ENCODE peak calls at places on chromosomes 1 and 21, in six cellular contexts. V is NT2/D1; Y is adipocyte; H is BE2C; F is CD4-positive, alpha-beta memory T cell; J is DND-41. R is an unnamed sample. For H3K9me3 and H3K4me1, the result is how much of the 10 kb centered on the place peaks cover.

GRCh38 chr1:23370744-23371710 is 1.4 kb upstream of the ZNF436 start:
- DNase-seq in V (peak), Y (peak), H (peak), F (no peak), J (no peak), R (no peak)

GRCh38 chr1:175191654-175192053 is 922 bp downstream of the KIAA0040 start:
- DNase-seq in V (no peak), Y (peak), H (no peak), F (peak), J (peak), R (peak)

GRCh38 chr1:117967472-117967871 is 37.9 kb downstream of the WDR3 start:
- DNase-seq in V (no peak), Y (peak), H (no peak), F (no peak), J (no peak), R (no peak)

GRCh38 chr1:41102653-41103052 is 81.1 kb upstream of the SLFNL1 start:
- DNase-seq in V (no peak), Y (no peak), H (no peak), F (no peak), J (no peak), R (no peak)

GRCh38 chr1:16396591-16396990 is 29.5 kb downstream of the SZRD1 start:
- DNase-seq in V (no peak), Y (peak), H (no peak), F (no peak), J (no peak), R (no peak)

GRCh38 chr1:201316556-201316955 is 33.2 kb downstream of the PKP1 start:
- DNase-seq in V (no peak), Y (no peak), H (no peak), F (no peak), J (no peak), R (no peak)

GRCh38 chr1:235030919-235031596 is 97.6 kb downstream of the TOMM20 start:
- DNase-seq in V (no peak), Y (no peak), H (no peak), F (no peak), J (no peak), R (no peak)

GRCh38 chr1:228149341-228150020 is at the start of gene GJC2:
- DNase-seq in V (no peak), Y (no peak), H (peak), F (no peak), J (no peak), R (no peak)

GRCh38 chr1:41779350-41779749 is 139.4 kb downstream of the HIVEP3 start:
- DNase-seq in V (no peak), Y (no peak), H (no peak), F (no peak), J (no peak), R (no peak)

GRCh38 chr1:182340233-182341058 is 51.1 kb downstream of the GLUL start:
- DNase-seq in V (no peak), Y (peak), H (no peak), F (no peak), J (peak), R (no peak)

GRCh38 chr1:76377247-76377646 is 302.7 kb downstream of the ST6GALNAC3 start:
- DNase-seq in V (no peak), Y (no peak), H (no peak), F (no peak), J (no peak), R (no peak)

GRCh38 chr21:45032977-45033705 is 41.2 kb upstream of the ADARB1 start:
- DNase-seq in V (no peak), Y (no peak), H (no peak), F (no peak), J (no peak), R (peak)

GRCh38 chr1:161159087-161159914 is at the start of gene USP21:
- DNase-seq in V (peak), Y (peak), H (peak), F (peak), J (peak), R (peak)

GRCh38 chr1:223010552-223011229 is 132.4 kb downstream of the TLR5 start:
- DNase-seq in V (no peak), Y (peak), H (no peak), F (no peak), J (no peak), R (no peak)

GRCh38 chr1:201059871-201060555 is 36.5 kb upstream of the KIF21B start:
- DNase-seq in V (no peak), Y (peak), H (no peak), F (no peak), J (no peak), R (no peak)

GRCh38 chr21:33959680-33960079 is 44.1 kb upstream of the ATP5PO start:
- DNase-seq in V (no peak), Y (no peak), H (no peak), F (no peak), J (no peak), R (no peak)

GRCh38 chr21:24118738-24119470 is 1488.4 kb downstream of the MRPL39 start:
- DNase-seq in V (no peak), Y (peak), H (no peak), F (no peak), J (no peak), R (no peak)

GRCh38 chr1:44019398-44020044 is 11.7 kb downstream of the SLC6A9 start:
- DNase-seq in V (no peak), Y (no peak), H (no peak), F (no peak), J (no peak), R (no peak)

GRCh38 chr21:37658994-37659458 is 257.2 kb downstream of the KCNJ6 start:
- DNase-seq in V (no peak), Y (peak), H (no peak), F (no peak), J (no peak), R (no peak)

GRCh38 chr1:77039739-77040138 is 172.5 kb downstream of the ST6GALNAC5 start:
- DNase-seq in V (no peak), Y (peak), H (no peak), F (no peak), J (no peak), R (no peak)

GRCh38 chr1:219466766-219467165 is 146.1 kb downstream of the ZC3H11B start:
- DNase-seq in V (no peak), Y (no peak), H (no peak), F (no peak), J (no peak), R (no peak)

GRCh38 chr1:43766086-43766784 is 58.9 kb downstream of the ST3GAL3 start:
- DNase-seq in V (peak), Y (no peak), H (no peak), F (no peak), J (no peak), R (no peak)

GRCh38 chr1:155127672-155128468 is at the start of gene EFNA1:
- DNase-seq in V (no peak), Y (peak), H (peak), F (no peak), J (peak), R (peak)

GRCh38 chr1:223748773-223749733 is 36.7 kb downstream of the CAPN2 start:
- DNase-seq in V (no peak), Y (peak), H (peak), F (peak), J (peak), R (peak)

GRCh38 chr1:189619682-189620332 is 857.9 kb downstream of the BRINP3 start:
- DNase-seq in V (no peak), Y (peak), H (peak), F (no peak), J (no peak), R (no peak)

GRCh38 chr21:16569679-16570078 is 839.9 kb downstream of the USP25 start:
- DNase-seq in V (no peak), Y (no peak), H (no peak), F (no peak), J (no peak), R (no peak)

GRCh38 chr1:232899839-232900238 is 50.6 kb upstream of the NTPCR start:
- DNase-seq in V (no peak), Y (no peak), H (no peak), F (no peak), J (no peak), R (no peak)

GRCh38 chr1:40755052-40755451 is 28.5 kb upstream of the KCNQ4 start:
- DNase-seq in V (no peak), Y (peak), H (no peak), F (no peak), J (no peak), R (no peak)

GRCh38 chr21:45539046-45539795 is 3.0 kb downstream of the SLC19A1 start:
- DNase-seq in V (no peak), Y (no peak), H (peak), F (no peak), J (no peak), R (no peak)

DNA sequence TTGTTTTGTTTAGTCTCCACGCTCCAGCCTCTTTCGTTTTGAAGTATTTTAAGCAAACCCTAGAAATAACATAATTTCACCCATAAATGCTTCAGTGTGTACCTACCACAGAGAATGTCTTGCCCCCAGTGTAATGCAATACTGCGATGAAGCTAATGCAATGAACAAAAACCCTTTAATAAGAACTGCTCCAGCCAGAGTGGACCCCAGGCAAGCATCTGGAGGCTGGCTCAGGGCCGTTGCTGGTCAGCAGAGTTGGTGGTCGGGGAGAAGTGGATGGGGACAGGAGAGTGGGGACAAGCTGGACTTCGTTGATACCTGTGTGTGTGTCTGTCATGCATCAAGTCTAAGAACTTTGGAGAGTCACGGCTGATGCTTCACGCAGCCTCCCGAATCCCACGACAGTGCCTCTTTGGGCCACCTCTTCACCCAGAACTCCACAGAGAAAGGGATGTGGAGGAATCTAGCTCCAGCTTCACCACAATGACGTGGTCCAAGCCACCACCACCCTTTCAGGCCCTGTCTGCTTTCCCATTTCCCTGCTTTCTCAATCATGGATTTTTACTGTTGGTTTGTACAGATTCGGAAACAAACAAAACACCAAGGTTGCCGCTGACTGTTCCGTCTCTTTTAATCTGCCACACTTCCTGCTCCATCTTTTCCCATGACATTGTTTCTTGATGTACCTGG is 108.6 kb upstream of the ERRFI1 start:
- DNase-seq in V (no peak), Y (no peak), H (no peak), F (no peak), J (no peak), R (no peak)
- H3K4me3 ChIP-seq in V (no peak), Y (peak), H (no peak), F (no peak), J (no peak), R (no peak)

DNA sequence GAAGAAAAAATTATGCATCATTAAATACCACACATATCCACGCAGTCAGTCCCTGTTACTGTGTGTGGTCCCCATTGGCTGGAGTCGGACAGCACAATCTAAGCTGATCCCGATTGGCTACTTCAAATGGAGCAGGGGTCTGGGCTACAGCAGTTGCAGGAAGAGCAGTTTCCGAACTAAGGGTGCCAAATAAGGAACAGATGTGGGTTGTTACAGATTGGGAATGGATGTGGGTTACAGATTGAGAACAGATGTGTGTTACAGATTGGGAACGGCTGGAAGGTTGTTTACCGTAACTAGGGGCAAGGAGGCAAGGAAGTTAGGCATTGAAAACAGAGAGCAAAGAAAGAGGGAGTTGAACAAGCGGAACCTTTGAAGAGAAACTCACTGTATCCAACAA is 19.9 kb downstream of the OR2L13 start:
- DNase-seq in V (no peak), Y (no peak), H (no peak), F (no peak), J (no peak), R (no peak)
- H3K9me3 ChIP-seq in V (under half), Y (under half), H (under half), F (under half), J (under half), R (under half)

DNA sequence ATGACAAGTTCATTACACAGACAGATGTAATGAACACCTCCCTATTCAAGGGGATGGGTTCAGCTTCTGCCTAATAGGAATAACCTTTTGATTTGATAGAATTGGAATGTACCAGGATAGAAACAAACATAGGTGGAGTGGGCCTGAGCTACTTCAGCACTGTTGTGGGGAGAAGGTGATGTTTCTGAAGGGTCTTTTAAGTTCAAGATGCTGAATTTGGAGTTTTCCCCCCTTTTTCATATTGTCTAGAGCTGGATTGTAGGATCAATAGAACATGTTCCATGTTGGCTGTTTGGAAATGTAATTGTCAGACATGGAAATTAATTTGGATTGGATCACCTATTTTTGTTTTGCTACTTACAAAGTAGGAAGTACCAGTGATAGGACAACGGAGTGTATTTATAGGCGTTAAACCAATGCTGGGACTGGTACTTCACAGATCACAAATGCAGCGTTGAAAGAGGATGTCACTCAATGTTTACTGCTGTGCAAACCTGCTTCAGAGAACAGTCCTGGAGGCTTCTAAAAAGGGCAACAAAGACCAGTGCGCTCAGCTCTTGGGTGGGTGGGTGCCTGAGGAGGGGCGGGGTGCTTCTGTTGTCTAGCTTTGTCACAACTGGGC is 2.0 kb downstream of the C1orf21 start:
- DNase-seq in V (no peak), Y (no peak), H (peak), F (no peak), J (no peak), R (no peak)
- H3K4me1 ChIP-seq in V (under half), Y (under half), H (under half), F (under half), J (under half), R (under half)

DNA sequence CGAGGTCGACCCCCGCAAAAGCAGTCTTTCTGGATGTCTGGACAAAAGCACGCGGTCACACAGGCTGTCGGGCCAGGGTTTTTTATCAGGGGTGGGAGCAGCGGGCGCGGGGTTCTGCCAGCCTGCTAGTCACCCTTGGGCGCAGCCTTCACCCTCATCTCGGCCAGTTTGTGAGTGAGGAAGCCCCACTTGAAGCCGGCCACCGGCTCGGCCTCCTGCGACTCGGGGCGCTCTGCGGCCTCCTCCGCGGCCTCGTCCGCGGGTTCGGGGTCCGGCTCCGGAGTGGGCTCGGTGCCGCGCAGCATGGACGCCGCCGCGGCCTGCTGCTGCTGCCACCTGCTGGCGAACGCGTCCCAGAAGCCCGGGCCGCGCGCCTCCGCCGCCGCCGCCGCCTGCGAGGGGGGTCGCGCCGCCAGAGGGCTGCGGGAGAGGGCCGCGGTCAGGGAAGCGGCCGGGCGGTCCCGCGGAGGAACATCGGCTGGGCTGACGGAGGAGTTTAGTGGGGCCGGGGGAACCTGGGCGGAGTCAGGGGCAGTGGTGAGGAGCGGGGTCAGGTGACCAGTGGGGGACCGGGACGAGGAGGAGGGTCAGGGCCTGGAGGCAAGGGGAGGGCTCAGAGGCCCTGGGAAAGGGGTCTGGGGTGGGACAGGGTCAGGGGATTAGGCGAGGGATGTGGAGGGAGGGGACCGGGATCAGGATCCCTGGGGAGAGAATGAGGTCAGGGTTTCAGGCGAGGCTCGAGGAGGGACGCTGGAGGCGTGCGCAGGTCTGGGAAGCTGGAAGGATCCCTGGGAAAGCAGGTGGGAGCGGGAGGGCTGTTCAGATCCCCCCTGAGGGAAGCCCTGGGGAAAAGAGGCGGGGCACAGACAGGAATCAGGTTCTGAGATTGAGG is 4.5 kb downstream of the C1orf232 start:
- DNase-seq in V (no peak), Y (peak), H (peak), F (peak), J (peak), R (peak)
- H3K4me3 ChIP-seq in V (peak), Y (peak), H (no peak), F (no peak), J (peak), R (peak)

GRCh38 chr1:78147031-78147430 is 101.3 kb downstream of the GIPC2 start:
- DNase-seq in V (no peak), Y (no peak), H (no peak), F (no peak), J (no peak), R (no peak)
- H3K9me3 ChIP-seq in V (under half), Y (under half), H (under half), F (under half), J (under half), R (under half)

DNA sequence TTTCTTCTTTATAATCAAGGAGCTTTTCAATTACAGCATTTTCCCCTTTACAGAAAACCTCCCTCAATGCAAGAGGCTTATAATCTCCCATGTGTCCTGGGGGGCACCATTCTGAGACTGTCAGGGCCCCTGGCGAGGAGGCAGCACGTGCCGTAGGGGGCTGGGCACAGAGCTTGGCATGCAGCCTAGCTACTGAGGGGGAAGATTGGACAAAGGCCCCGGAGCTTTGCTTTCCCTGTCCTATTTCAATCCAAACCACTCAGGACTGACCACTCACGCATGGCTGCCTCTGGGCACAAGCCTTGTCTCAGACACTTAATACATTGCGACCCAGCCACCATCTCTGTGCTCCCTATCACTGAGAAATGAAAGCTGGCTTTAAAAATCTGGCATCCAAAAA is 2.8 kb upstream of the RAP1GAP start:
- DNase-seq in V (no peak), Y (no peak), H (no peak), F (no peak), J (no peak), R (no peak)
- H3K4me1 ChIP-seq in V (under half), Y (under half), H (under half), F (under half), J (under half), R (under half)

R was measured in CD8-positive, alpha-beta memory T cell.